ENCODE peak calls at places on chromosomes 7 and 10, in nine cellular contexts. One of them, this sample, is unnamed.

GRCh38 chr7:99923200-99923599 is 3.9 kb upstream of the TRIM4 start:
- DNase-seq in hepatocyte: no peak
- DNase-seq in CD8-positive, alpha-beta memory T cell: no peak
- DNase-seq in body of pancreas: no peak
- DNase-seq in A549: no peak
- DNase-seq in IMR-90: no peak
- DNase-seq in skeletal muscle cell: no peak
- DNase-seq in Peyer's patch: no peak
- DNase-seq in cardiac muscle cell: no peak
- DNase-seq in this sample: no peak

GRCh38 chr10:26863677-26864076 is 2.9 kb upstream of the ABI1 start:
- DNase-seq in IMR-90: no peak
- DNase-seq in Peyer's patch: no peak
- DNase-seq in cardiac muscle cell: no peak
- DNase-seq in skeletal muscle cell: no peak
- DNase-seq in body of pancreas: no peak
- DNase-seq in CD8-positive, alpha-beta memory T cell: no peak
- DNase-seq in A549: no peak
- DNase-seq in hepatocyte: no peak
- DNase-seq in this sample: no peak

GRCh38 chr7:124649397-124650029 is 116.1 kb downstream of the GPR37 start:
- DNase-seq in skeletal muscle cell: no peak
- DNase-seq in Peyer's patch: no peak
- DNase-seq in hepatocyte: no peak
- DNase-seq in CD8-positive, alpha-beta memory T cell: no peak
- DNase-seq in body of pancreas: no peak
- DNase-seq in cardiac muscle cell: no peak
- DNase-seq in A549: no peak
- DNase-seq in IMR-90: no peak
- DNase-seq in this sample: no peak

GRCh38 chr10:88415533-88416130 is 167.5 kb downstream of the RNLS start:
- DNase-seq in Peyer's patch: no peak
- DNase-seq in cardiac muscle cell: no peak
- DNase-seq in IMR-90: no peak
- DNase-seq in hepatocyte: no peak
- DNase-seq in A549: no peak
- DNase-seq in body of pancreas: no peak
- DNase-seq in skeletal muscle cell: no peak
- DNase-seq in CD8-positive, alpha-beta memory T cell: no peak
- DNase-seq in this sample: no peak

GRCh38 chr7:43072530-43072929 is 39.9 kb upstream of the HECW1 start:
- DNase-seq in A549: no peak
- DNase-seq in hepatocyte: peak; percentile 10
- DNase-seq in body of pancreas: no peak
- DNase-seq in IMR-90: no peak
- DNase-seq in cardiac muscle cell: no peak
- DNase-seq in skeletal muscle cell: no peak
- DNase-seq in CD8-positive, alpha-beta memory T cell: no peak
- DNase-seq in Peyer's patch: no peak
- DNase-seq in this sample: no peak

GRCh38 chr7:17009007-17009719 is 127.4 kb upstream of the AGR3 start:
- DNase-seq in A549: no peak
- DNase-seq in body of pancreas: no peak
- DNase-seq in skeletal muscle cell: no peak
- DNase-seq in Peyer's patch: no peak
- DNase-seq in IMR-90: peak; percentile 45
- DNase-seq in hepatocyte: peak; percentile 16
- DNase-seq in CD8-positive, alpha-beta memory T cell: no peak
- DNase-seq in cardiac muscle cell: no peak
- DNase-seq in this sample: no peak

GRCh38 chr10:73944356-73945100 is 33.6 kb downstream of the PLAU start:
- DNase-seq in body of pancreas: no peak
- DNase-seq in IMR-90: no peak
- DNase-seq in CD8-positive, alpha-beta memory T cell: no peak
- DNase-seq in hepatocyte: no peak
- DNase-seq in skeletal muscle cell: no peak
- DNase-seq in cardiac muscle cell: no peak
- DNase-seq in Peyer's patch: no peak
- DNase-seq in A549: no peak
- DNase-seq in this sample: no peak

GRCh38 chr7:135335628-135336139 is 102.0 kb downstream of the STRA8 start:
- DNase-seq in Peyer's patch: peak; percentile 84
- DNase-seq in body of pancreas: peak; percentile 84
- DNase-seq in skeletal muscle cell: no peak
- DNase-seq in CD8-positive, alpha-beta memory T cell: no peak
- DNase-seq in A549: peak; percentile 69
- DNase-seq in cardiac muscle cell: peak; percentile 94
- DNase-seq in hepatocyte: peak; percentile 91
- DNase-seq in IMR-90: peak; percentile 28
- DNase-seq in this sample: peak; percentile 69

GRCh38 chr7:141737836-141738591 is at the start of gene SSBP1:
- DNase-seq in Peyer's patch: peak; percentile 96
- DNase-seq in cardiac muscle cell: peak; percentile 96
- DNase-seq in hepatocyte: peak; percentile 96
- DNase-seq in body of pancreas: peak; percentile 93
- DNase-seq in CD8-positive, alpha-beta memory T cell: peak; percentile 93
- DNase-seq in IMR-90: peak; percentile 96
- DNase-seq in A549: peak; percentile 85
- DNase-seq in skeletal muscle cell: peak; percentile 89
- DNase-seq in this sample: peak; percentile 94

GRCh38 chr10:34613491-34613890 is 201.6 kb downstream of the PARD3 start:
- DNase-seq in CD8-positive, alpha-beta memory T cell: no peak
- DNase-seq in hepatocyte: no peak
- DNase-seq in IMR-90: no peak
- DNase-seq in A549: no peak
- DNase-seq in skeletal muscle cell: no peak
- DNase-seq in cardiac muscle cell: no peak
- DNase-seq in body of pancreas: no peak
- DNase-seq in Peyer's patch: no peak
- DNase-seq in this sample: no peak

GRCh38 chr10:34612938-34613337 is 202.2 kb downstream of the PARD3 start:
- DNase-seq in Peyer's patch: no peak
- DNase-seq in A549: no peak
- DNase-seq in cardiac muscle cell: no peak
- DNase-seq in hepatocyte: no peak
- DNase-seq in skeletal muscle cell: no peak
- DNase-seq in CD8-positive, alpha-beta memory T cell: no peak
- DNase-seq in IMR-90: no peak
- DNase-seq in body of pancreas: no peak
- DNase-seq in this sample: no peak

GRCh38 chr10:34618611-34619010 is 196.5 kb downstream of the PARD3 start:
- DNase-seq in CD8-positive, alpha-beta memory T cell: no peak
- DNase-seq in Peyer's patch: no peak
- DNase-seq in A549: no peak
- DNase-seq in hepatocyte: no peak
- DNase-seq in skeletal muscle cell: no peak
- DNase-seq in body of pancreas: no peak
- DNase-seq in IMR-90: no peak
- DNase-seq in cardiac muscle cell: no peak
- DNase-seq in this sample: no peak

GRCh38 chr10:34612446-34612845 is 202.7 kb downstream of the PARD3 start:
- DNase-seq in hepatocyte: no peak
- DNase-seq in Peyer's patch: no peak
- DNase-seq in skeletal muscle cell: no peak
- DNase-seq in cardiac muscle cell: no peak
- DNase-seq in CD8-positive, alpha-beta memory T cell: no peak
- DNase-seq in A549: no peak
- DNase-seq in body of pancreas: no peak
- DNase-seq in IMR-90: no peak
- DNase-seq in this sample: no peak

GRCh38 chr10:34615770-34616169 is 199.3 kb downstream of the PARD3 start:
- DNase-seq in Peyer's patch: no peak
- DNase-seq in A549: no peak
- DNase-seq in cardiac muscle cell: no peak
- DNase-seq in body of pancreas: no peak
- DNase-seq in CD8-positive, alpha-beta memory T cell: no peak
- DNase-seq in IMR-90: peak; percentile 30
- DNase-seq in skeletal muscle cell: no peak
- DNase-seq in hepatocyte: no peak
- DNase-seq in this sample: no peak
- H3K4me3 ChIP-seq in Peyer's patch: no peak overlapping the region
- H3K4me3 ChIP-seq in A549: no peak overlapping the region
- H3K4me3 ChIP-seq in cardiac muscle cell: no peak overlapping the region
- H3K4me3 ChIP-seq in body of pancreas: no peak overlapping the region
- H3K4me3 ChIP-seq in CD8-positive, alpha-beta memory T cell: no peak overlapping the region
- H3K4me3 ChIP-seq in IMR-90: no peak overlapping the region
- H3K4me3 ChIP-seq in skeletal muscle cell: no peak overlapping the region
- H3K4me3 ChIP-seq in hepatocyte: no peak overlapping the region
- H3K4me3 ChIP-seq in this sample: no peak overlapping the region

GRCh38 chr10:80409121-80409520 is 770 bp downstream of the PRXL2A start:
- DNase-seq in IMR-90: no peak
- DNase-seq in CD8-positive, alpha-beta memory T cell: no peak
- DNase-seq in hepatocyte: peak; percentile 21
- DNase-seq in cardiac muscle cell: no peak
- DNase-seq in A549: peak; percentile 8
- DNase-seq in body of pancreas: no peak
- DNase-seq in Peyer's patch: no peak
- DNase-seq in skeletal muscle cell: no peak
- DNase-seq in this sample: no peak
- H3K4me3 ChIP-seq in IMR-90: no peak overlapping the region
- H3K4me3 ChIP-seq in CD8-positive, alpha-beta memory T cell: peak overlapping the region; percentile 88
- H3K4me3 ChIP-seq in hepatocyte: peak overlapping the region; percentile 95
- H3K4me3 ChIP-seq in cardiac muscle cell: peak overlapping the region; percentile 78
- H3K4me3 ChIP-seq in A549: peak overlapping the region; percentile 73
- H3K4me3 ChIP-seq in body of pancreas: peak overlapping the region; percentile 90
- H3K4me3 ChIP-seq in Peyer's patch: peak overlapping the region; percentile 73
- H3K4me3 ChIP-seq in skeletal muscle cell: peak overlapping the region; percentile 65
- H3K4me3 ChIP-seq in this sample: peak overlapping the region; percentile 90

GRCh38 chr10:128457136-128457535 is 330.9 kb upstream of the MKI67 start:
- DNase-seq in hepatocyte: no peak
- DNase-seq in A549: no peak
- DNase-seq in skeletal muscle cell: no peak
- DNase-seq in Peyer's patch: no peak
- DNase-seq in CD8-positive, alpha-beta memory T cell: no peak
- DNase-seq in cardiac muscle cell: no peak
- DNase-seq in body of pancreas: no peak
- DNase-seq in IMR-90: no peak
- DNase-seq in this sample: no peak
- H3K4me3 ChIP-seq in hepatocyte: no peak overlapping the region
- H3K4me3 ChIP-seq in A549: no peak overlapping the region
- H3K4me3 ChIP-seq in skeletal muscle cell: no peak overlapping the region
- H3K4me3 ChIP-seq in Peyer's patch: no peak overlapping the region
- H3K4me3 ChIP-seq in CD8-positive, alpha-beta memory T cell: no peak overlapping the region
- H3K4me3 ChIP-seq in cardiac muscle cell: no peak overlapping the region
- H3K4me3 ChIP-seq in body of pancreas: no peak overlapping the region
- H3K4me3 ChIP-seq in IMR-90: no peak overlapping the region
- H3K4me3 ChIP-seq in this sample: no peak overlapping the region

GRCh38 chr7:105580022-105580740 is 1.1 kb downstream of the EFCAB10 start:
- DNase-seq in cardiac muscle cell: no peak
- DNase-seq in Peyer's patch: no peak
- DNase-seq in IMR-90: no peak
- DNase-seq in skeletal muscle cell: no peak
- DNase-seq in A549: no peak
- DNase-seq in hepatocyte: no peak
- DNase-seq in CD8-positive, alpha-beta memory T cell: no peak
- DNase-seq in body of pancreas: no peak
- DNase-seq in this sample: no peak
- H3K4me3 ChIP-seq in cardiac muscle cell: no peak overlapping the region
- H3K4me3 ChIP-seq in Peyer's patch: no peak overlapping the region
- H3K4me3 ChIP-seq in IMR-90: no peak overlapping the region
- H3K4me3 ChIP-seq in skeletal muscle cell: no peak overlapping the region
- H3K4me3 ChIP-seq in A549: peak overlapping the region; percentile 53
- H3K4me3 ChIP-seq in hepatocyte: no peak overlapping the region
- H3K4me3 ChIP-seq in CD8-positive, alpha-beta memory T cell: no peak overlapping the region
- H3K4me3 ChIP-seq in body of pancreas: no peak overlapping the region
- H3K4me3 ChIP-seq in this sample: no peak overlapping the region

GRCh38 chr7:34567906-34568305 is 90.1 kb upstream of the NPSR1 start:
- DNase-seq in A549: no peak
- DNase-seq in hepatocyte: no peak
- DNase-seq in skeletal muscle cell: no peak
- DNase-seq in cardiac muscle cell: no peak
- DNase-seq in Peyer's patch: no peak
- DNase-seq in IMR-90: no peak
- DNase-seq in body of pancreas: no peak
- DNase-seq in CD8-positive, alpha-beta memory T cell: no peak
- DNase-seq in this sample: no peak
- H3K4me3 ChIP-seq in A549: no peak overlapping the region
- H3K4me3 ChIP-seq in hepatocyte: no peak overlapping the region
- H3K4me3 ChIP-seq in skeletal muscle cell: no peak overlapping the region
- H3K4me3 ChIP-seq in cardiac muscle cell: no peak overlapping the region
- H3K4me3 ChIP-seq in Peyer's patch: no peak overlapping the region
- H3K4me3 ChIP-seq in IMR-90: no peak overlapping the region
- H3K4me3 ChIP-seq in body of pancreas: no peak overlapping the region
- H3K4me3 ChIP-seq in CD8-positive, alpha-beta memory T cell: no peak overlapping the region
- H3K4me3 ChIP-seq in this sample: no peak overlapping the region

GRCh38 chr10:67550838-67551402 is 145.1 kb downstream of the CTNNA3 start:
- DNase-seq in body of pancreas: peak; percentile 75
- DNase-seq in skeletal muscle cell: no peak
- DNase-seq in A549: no peak
- DNase-seq in CD8-positive, alpha-beta memory T cell: no peak
- DNase-seq in hepatocyte: no peak
- DNase-seq in IMR-90: no peak
- DNase-seq in cardiac muscle cell: no peak
- DNase-seq in Peyer's patch: no peak
- DNase-seq in this sample: no peak
- H3K4me3 ChIP-seq in body of pancreas: no peak overlapping the region
- H3K4me3 ChIP-seq in skeletal muscle cell: no peak overlapping the region
- H3K4me3 ChIP-seq in A549: no peak overlapping the region
- H3K4me3 ChIP-seq in CD8-positive, alpha-beta memory T cell: no peak overlapping the region
- H3K4me3 ChIP-seq in hepatocyte: no peak overlapping the region
- H3K4me3 ChIP-seq in IMR-90: no peak overlapping the region
- H3K4me3 ChIP-seq in cardiac muscle cell: no peak overlapping the region
- H3K4me3 ChIP-seq in Peyer's patch: no peak overlapping the region
- H3K4me3 ChIP-seq in this sample: no peak overlapping the region